ENCODE peak calls at places on chromosomes 6 and 20, in eight cellular contexts. M is pancreas, F is A549, A is dorsolateral prefrontal cortex, W is heart left ventricle, T is lung, Y is GM06990, O is Calu3. Q is an unnamed sample.

GRCh38 chr6:105029581-105029980 is 72.7 kb downstream of the LIN28B start:
- DNase-seq in M (no peak), F (no peak), A (no peak), W (no peak), T (no peak), Y (no peak), O (no peak), Q (no peak)

GRCh38 chr6:82331031-82331773 is 32.4 kb upstream of the TPBG start:
- DNase-seq in M (no peak), F (peak), A (no peak), W (no peak), T (no peak), Y (no peak), O (no peak), Q (no peak)

GRCh38 chr20:61886721-61887658 is 178.7 kb downstream of the TAF4 start:
- DNase-seq in M (peak), F (peak), A (peak), W (no peak), T (no peak), Y (no peak), O (peak), Q (peak)

GRCh38 chr6:118580585-118581419 is 32.7 kb downstream of the PLN start:
- DNase-seq in M (peak), F (peak), A (no peak), W (peak), T (peak), Y (peak), O (peak), Q (peak)

GRCh38 chr6:132190815-132191175 is 210.5 kb downstream of the MOXD1 start:
- DNase-seq in M (no peak), F (no peak), A (no peak), W (no peak), T (no peak), Y (no peak), O (no peak), Q (no peak)

GRCh38 chr6:129188795-129189194 is 305.9 kb downstream of the LAMA2 start:
- DNase-seq in M (no peak), F (no peak), A (no peak), W (no peak), T (no peak), Y (no peak), O (no peak), Q (no peak)

GRCh38 chr6:136609878-136610706 is 59.9 kb upstream of the MAP7 start:
- DNase-seq in M (peak), F (peak), A (no peak), W (peak), T (peak), Y (no peak), O (peak), Q (no peak)

GRCh38 chr6:42140051-42140450 is 2.4 kb downstream of the C6orf132 start:
- DNase-seq in M (no peak), F (peak), A (no peak), W (no peak), T (no peak), Y (no peak), O (peak), Q (no peak)

GRCh38 chr6:87277123-87277522 is 45.3 kb upstream of the SMIM8 start:
- DNase-seq in M (no peak), F (no peak), A (no peak), W (no peak), T (no peak), Y (no peak), O (no peak), Q (no peak)

GRCh38 chr6:17042422-17043147 is 59.3 kb upstream of the STMND1 start:
- DNase-seq in M (peak), F (peak), A (peak), W (peak), T (no peak), Y (no peak), O (peak), Q (no peak)

GRCh38 chr6:165791306-165791705 is 128.3 kb upstream of the PDE10A start:
- DNase-seq in M (no peak), F (no peak), A (no peak), W (no peak), T (peak), Y (no peak), O (no peak), Q (no peak)

GRCh38 chr6:151658091-151658490 is 149.4 kb upstream of the ESR1 start:
- DNase-seq in M (no peak), F (no peak), A (no peak), W (no peak), T (no peak), Y (no peak), O (no peak), Q (no peak)

GRCh38 chr20:48827880-48828733 is at the start of gene PREX1:
- DNase-seq in M (peak), F (peak), A (peak), W (peak), T (peak), Y (peak), O (peak), Q (peak)

GRCh38 chr20:257419-257818 is at the start of gene DEFB132:
- DNase-seq in M (peak), F (no peak), A (no peak), W (no peak), T (no peak), Y (no peak), O (no peak), Q (no peak)

GRCh38 chr20:263701-264100 is 6.2 kb downstream of the DEFB132 start:
- DNase-seq in M (no peak), F (no peak), A (no peak), W (no peak), T (no peak), Y (no peak), O (no peak), Q (no peak)

GRCh38 chr20:259991-260390 is 2.5 kb downstream of the DEFB132 start:
- DNase-seq in M (no peak), F (no peak), A (no peak), W (no peak), T (no peak), Y (no peak), O (no peak), Q (no peak)

GRCh38 chr20:258269-258858 is 840 bp downstream of the DEFB132 start:
- DNase-seq in M (no peak), F (no peak), A (no peak), W (no peak), T (peak), Y (no peak), O (no peak), Q (no peak)

DNA sequence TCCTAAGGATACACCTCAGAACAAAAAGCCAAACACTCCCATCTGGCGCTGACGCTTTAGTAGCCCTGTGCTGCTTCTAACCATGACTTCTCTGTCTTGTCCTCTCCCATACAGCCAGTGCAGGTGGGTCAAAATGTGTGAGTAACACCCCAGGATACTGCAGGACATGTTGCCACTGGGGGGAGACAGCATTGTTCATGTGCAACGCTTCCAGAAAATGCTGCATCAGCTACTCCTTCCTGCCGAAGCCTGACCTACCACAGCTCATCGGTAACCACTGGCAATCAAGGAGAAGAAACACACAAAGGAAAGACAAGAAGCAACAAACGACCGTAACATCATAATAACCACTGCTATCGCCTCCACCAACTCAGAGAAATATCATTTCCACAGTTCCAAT is 1.4 kb downstream of the DEFB132 start:
- DNase-seq in M (no peak), F (peak), A (no peak), W (no peak), T (no peak), Y (no peak), O (peak), Q (no peak)
- TF ChIP-seq CTCF in M (no peak), F (peak), A (no peak), W (no peak), T (no peak), Y (peak), O (no peak), Q (no peak)

GRCh38 chr6:29553268-29554057 is 6.1 kb downstream of the UBD start:
- DNase-seq in M (peak), F (no peak), A (no peak), W (peak), T (peak), Y (peak), O (no peak), Q (peak)
- TF ChIP-seq CTCF in M (no peak), F (no peak), A (no peak), W (no peak), T (no peak), Y (no peak), O (no peak), Q (no peak)

DNA sequence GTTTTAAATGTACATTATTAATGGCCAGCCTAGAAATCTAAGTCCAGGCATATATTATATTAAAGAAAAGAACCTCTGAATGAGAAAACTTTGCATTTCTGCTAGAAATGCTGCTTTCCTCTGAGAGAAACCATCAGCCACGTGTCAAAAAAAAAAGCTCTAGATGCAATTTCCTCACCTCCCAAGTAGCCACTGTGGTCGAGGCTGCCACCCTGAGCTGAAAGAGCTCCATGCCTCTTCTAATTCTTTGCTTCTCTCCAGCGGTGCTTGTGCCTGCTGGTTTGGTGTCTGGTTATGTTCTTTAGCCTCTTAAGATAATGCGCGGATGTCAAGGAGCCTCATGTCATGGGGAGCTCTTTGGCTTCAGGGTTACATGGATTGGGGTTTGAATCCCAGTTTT is 316.0 kb downstream of the TFAP2C start:
- DNase-seq in M (peak), F (no peak), A (no peak), W (no peak), T (no peak), Y (no peak), O (no peak), Q (no peak)
- TF ChIP-seq CTCF in M (no peak), F (no peak), A (no peak), W (no peak), T (no peak), Y (no peak), O (no peak), Q (no peak)

GRCh38 chr6:45663181-45664180 is 285.7 kb upstream of the SUPT3H start:
- DNase-seq in M (no peak), F (no peak), A (no peak), W (peak), T (no peak), Y (no peak), O (no peak), Q (no peak)
- TF ChIP-seq CTCF in M (no peak), F (no peak), A (no peak), W (no peak), T (no peak), Y (no peak), O (no peak), Q (no peak)

Q was measured in GM13976.